ENCODE peak calls at places on chromosome 18, in ten cellular contexts. One of them, this sample, is unnamed. For H3K4me1, the result is how much of the 10 kb centered on the place peaks cover.

GRCh38 chr18:67417864-67418523 is 98.5 kb downstream of the DSEL start:
- DNase-seq in stomach: no peak
- DNase-seq in HCT116: no peak
- DNase-seq in psoas muscle: no peak
- DNase-seq in left lung: no peak
- DNase-seq in CD8-positive, alpha-beta T cell: no peak
- DNase-seq in colonic mucosa: no peak
- DNase-seq in upper lobe of right lung: no peak
- DNase-seq in tibial artery: no peak
- DNase-seq in cardiac muscle cell: no peak
- DNase-seq in this sample: no peak

GRCh38 chr18:7735194-7735593 is 168.1 kb downstream of the PTPRM start:
- DNase-seq in stomach: no peak
- DNase-seq in HCT116: no peak
- DNase-seq in psoas muscle: no peak
- DNase-seq in left lung: no peak
- DNase-seq in CD8-positive, alpha-beta T cell: no peak
- DNase-seq in colonic mucosa: no peak
- DNase-seq in upper lobe of right lung: no peak
- DNase-seq in tibial artery: no peak
- DNase-seq in cardiac muscle cell: no peak
- DNase-seq in this sample: no peak

GRCh38 chr18:55018602-55019001 is 59.3 kb upstream of the CCDC68 start:
- DNase-seq in stomach: no peak
- DNase-seq in HCT116: no peak
- DNase-seq in psoas muscle: no peak
- DNase-seq in left lung: no peak
- DNase-seq in CD8-positive, alpha-beta T cell: no peak
- DNase-seq in colonic mucosa: no peak
- DNase-seq in upper lobe of right lung: no peak
- DNase-seq in tibial artery: no peak
- DNase-seq in cardiac muscle cell: no peak
- DNase-seq in this sample: no peak

GRCh38 chr18:48002933-48003365 is 72.5 kb upstream of the SMAD2 start:
- DNase-seq in stomach: peak
- DNase-seq in HCT116: peak
- DNase-seq in psoas muscle: peak
- DNase-seq in left lung: peak
- DNase-seq in CD8-positive, alpha-beta T cell: no peak
- DNase-seq in colonic mucosa: peak
- DNase-seq in upper lobe of right lung: peak
- DNase-seq in tibial artery: no peak
- DNase-seq in cardiac muscle cell: no peak
- DNase-seq in this sample: no peak

GRCh38 chr18:77897606-77898005 is 648.0 kb downstream of the GALR1 start:
- DNase-seq in stomach: no peak
- DNase-seq in HCT116: no peak
- DNase-seq in psoas muscle: no peak
- DNase-seq in left lung: no peak
- DNase-seq in CD8-positive, alpha-beta T cell: no peak
- DNase-seq in colonic mucosa: no peak
- DNase-seq in upper lobe of right lung: no peak
- DNase-seq in tibial artery: no peak
- DNase-seq in cardiac muscle cell: no peak
- DNase-seq in this sample: no peak

GRCh38 chr18:78735131-78736014 is 244.2 kb upstream of the SALL3 start:
- DNase-seq in stomach: peak
- DNase-seq in HCT116: no peak
- DNase-seq in psoas muscle: no peak
- DNase-seq in left lung: no peak
- DNase-seq in CD8-positive, alpha-beta T cell: no peak
- DNase-seq in colonic mucosa: no peak
- DNase-seq in upper lobe of right lung: no peak
- DNase-seq in tibial artery: no peak
- DNase-seq in cardiac muscle cell: no peak
- DNase-seq in this sample: no peak

GRCh38 chr18:26046419-26047077 is 43.9 kb downstream of the SS18 start:
- DNase-seq in stomach: no peak
- DNase-seq in HCT116: no peak
- DNase-seq in psoas muscle: no peak
- DNase-seq in left lung: no peak
- DNase-seq in CD8-positive, alpha-beta T cell: no peak
- DNase-seq in colonic mucosa: no peak
- DNase-seq in upper lobe of right lung: no peak
- DNase-seq in tibial artery: no peak
- DNase-seq in cardiac muscle cell: no peak
- DNase-seq in this sample: no peak

GRCh38 chr18:45456076-45457066 is 158.9 kb upstream of the SLC14A2 start:
- DNase-seq in stomach: no peak
- DNase-seq in HCT116: no peak
- DNase-seq in psoas muscle: peak
- DNase-seq in left lung: no peak
- DNase-seq in CD8-positive, alpha-beta T cell: no peak
- DNase-seq in colonic mucosa: no peak
- DNase-seq in upper lobe of right lung: no peak
- DNase-seq in tibial artery: peak
- DNase-seq in cardiac muscle cell: no peak
- DNase-seq in this sample: peak

DNA sequence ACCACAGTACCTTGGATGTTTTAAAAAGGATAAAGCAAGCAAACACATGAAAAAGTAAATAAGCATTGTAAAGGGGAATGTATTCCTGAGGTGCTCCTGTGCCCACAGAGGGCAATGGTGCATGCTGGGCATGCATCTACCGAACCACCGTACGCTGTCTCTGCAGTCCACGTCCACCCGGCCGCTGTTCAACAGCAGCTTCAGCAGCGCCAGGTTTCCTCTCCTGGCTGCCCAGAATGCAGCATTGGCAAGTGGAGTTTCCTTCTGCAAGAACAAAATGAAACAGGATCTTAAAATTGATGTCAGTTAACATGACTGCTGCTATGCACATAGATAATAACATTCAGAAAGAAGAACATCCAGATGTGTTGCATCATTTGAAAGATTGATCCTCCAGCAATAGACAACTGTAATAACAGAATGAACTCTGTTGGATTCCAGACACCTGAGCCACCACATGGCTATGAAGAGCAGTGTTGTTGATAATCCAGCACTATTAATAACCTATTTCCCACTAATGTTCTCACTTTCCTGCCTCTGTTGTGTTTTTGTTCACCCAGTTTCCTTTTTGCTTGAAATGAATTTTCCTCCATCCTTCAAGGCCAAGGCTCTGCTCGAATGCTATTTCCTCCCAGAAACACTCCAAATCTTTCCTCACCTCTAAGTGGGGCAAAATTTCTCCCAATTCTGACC is 13.6 kb downstream of the ANKRD29 start:
- DNase-seq in stomach: no peak
- DNase-seq in HCT116: no peak
- DNase-seq in psoas muscle: no peak
- DNase-seq in left lung: no peak
- DNase-seq in CD8-positive, alpha-beta T cell: no peak
- DNase-seq in colonic mucosa: no peak
- DNase-seq in upper lobe of right lung: no peak
- DNase-seq in tibial artery: no peak
- DNase-seq in cardiac muscle cell: no peak
- DNase-seq in this sample: no peak
- H3K4me1 ChIP-seq in stomach: under half
- H3K4me1 ChIP-seq in HCT116: under half
- H3K4me1 ChIP-seq in psoas muscle: under half
- H3K4me1 ChIP-seq in left lung: under half
- H3K4me1 ChIP-seq in CD8-positive, alpha-beta T cell: under half
- H3K4me1 ChIP-seq in colonic mucosa: under half
- H3K4me1 ChIP-seq in upper lobe of right lung: under half
- H3K4me1 ChIP-seq in tibial artery: under half
- H3K4me1 ChIP-seq in cardiac muscle cell: under half
- H3K4me1 ChIP-seq in this sample: under half

DNA sequence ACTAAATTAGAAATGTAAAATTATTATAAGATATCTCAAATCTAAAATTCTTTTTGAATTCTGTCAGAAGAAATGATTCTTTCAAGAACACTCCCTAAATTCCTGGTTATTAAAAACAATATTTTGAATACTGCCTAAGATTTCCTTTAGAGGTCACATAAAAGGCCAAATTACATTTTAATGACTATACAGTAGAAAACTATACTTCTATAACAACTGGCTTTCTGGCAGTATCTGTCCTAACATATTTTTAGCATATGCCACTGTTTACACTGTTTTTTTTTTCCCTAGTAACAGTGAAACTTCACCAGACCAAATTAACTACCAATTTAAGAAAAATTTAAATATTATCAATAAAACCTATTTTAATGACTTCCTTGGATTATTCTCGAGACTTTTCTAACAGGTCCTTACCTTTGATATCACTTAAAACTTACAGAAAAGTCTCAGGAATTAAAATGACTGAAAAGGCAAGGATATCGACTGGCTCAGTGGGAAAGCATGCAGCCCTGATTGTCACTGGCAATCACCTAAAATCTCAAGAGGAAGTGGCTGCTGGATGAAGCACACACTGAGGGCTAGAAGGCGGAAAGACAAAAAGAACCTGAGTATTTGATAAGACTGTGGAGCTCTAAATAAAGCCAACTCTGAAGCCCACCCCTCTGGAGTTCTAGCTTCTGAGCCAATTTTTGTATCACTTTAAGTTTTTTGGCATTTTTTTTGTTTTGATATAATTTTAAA is 59.6 kb downstream of the SPIRE1 start:
- DNase-seq in stomach: no peak
- DNase-seq in HCT116: no peak
- DNase-seq in psoas muscle: no peak
- DNase-seq in left lung: no peak
- DNase-seq in CD8-positive, alpha-beta T cell: no peak
- DNase-seq in colonic mucosa: no peak
- DNase-seq in upper lobe of right lung: no peak
- DNase-seq in tibial artery: no peak
- DNase-seq in cardiac muscle cell: peak
- DNase-seq in this sample: no peak
- H3K4me1 ChIP-seq in stomach: under half
- H3K4me1 ChIP-seq in HCT116: under half
- H3K4me1 ChIP-seq in psoas muscle: under half
- H3K4me1 ChIP-seq in left lung: under half
- H3K4me1 ChIP-seq in CD8-positive, alpha-beta T cell: under half
- H3K4me1 ChIP-seq in colonic mucosa: under half
- H3K4me1 ChIP-seq in upper lobe of right lung: under half
- H3K4me1 ChIP-seq in tibial artery: under half
- H3K4me1 ChIP-seq in cardiac muscle cell: under half
- H3K4me1 ChIP-seq in this sample: half or more

GRCh38 chr18:13614318-13614643 is 112.1 kb downstream of the FAM210A start:
- DNase-seq in stomach: no peak
- DNase-seq in HCT116: no peak
- DNase-seq in psoas muscle: no peak
- DNase-seq in left lung: no peak
- DNase-seq in CD8-positive, alpha-beta T cell: no peak
- DNase-seq in colonic mucosa: no peak
- DNase-seq in upper lobe of right lung: no peak
- DNase-seq in tibial artery: no peak
- DNase-seq in cardiac muscle cell: no peak
- DNase-seq in this sample: no peak

GRCh38 chr18:13616041-13616440 is 110.3 kb downstream of the FAM210A start:
- DNase-seq in stomach: no peak
- DNase-seq in HCT116: no peak
- DNase-seq in psoas muscle: no peak
- DNase-seq in left lung: no peak
- DNase-seq in CD8-positive, alpha-beta T cell: no peak
- DNase-seq in colonic mucosa: no peak
- DNase-seq in upper lobe of right lung: no peak
- DNase-seq in tibial artery: no peak
- DNase-seq in cardiac muscle cell: no peak
- DNase-seq in this sample: no peak

GRCh38 chr18:13614701-13615288 is 111.6 kb downstream of the FAM210A start:
- DNase-seq in stomach: no peak
- DNase-seq in HCT116: no peak
- DNase-seq in psoas muscle: peak
- DNase-seq in left lung: no peak
- DNase-seq in CD8-positive, alpha-beta T cell: peak
- DNase-seq in colonic mucosa: no peak
- DNase-seq in upper lobe of right lung: no peak
- DNase-seq in tibial artery: no peak
- DNase-seq in cardiac muscle cell: no peak
- DNase-seq in this sample: no peak

GRCh38 chr18:13616525-13617035 is 109.8 kb downstream of the FAM210A start:
- DNase-seq in stomach: no peak
- DNase-seq in HCT116: no peak
- DNase-seq in psoas muscle: no peak
- DNase-seq in left lung: no peak
- DNase-seq in CD8-positive, alpha-beta T cell: no peak
- DNase-seq in colonic mucosa: no peak
- DNase-seq in upper lobe of right lung: no peak
- DNase-seq in tibial artery: no peak
- DNase-seq in cardiac muscle cell: no peak
- DNase-seq in this sample: no peak

DNA sequence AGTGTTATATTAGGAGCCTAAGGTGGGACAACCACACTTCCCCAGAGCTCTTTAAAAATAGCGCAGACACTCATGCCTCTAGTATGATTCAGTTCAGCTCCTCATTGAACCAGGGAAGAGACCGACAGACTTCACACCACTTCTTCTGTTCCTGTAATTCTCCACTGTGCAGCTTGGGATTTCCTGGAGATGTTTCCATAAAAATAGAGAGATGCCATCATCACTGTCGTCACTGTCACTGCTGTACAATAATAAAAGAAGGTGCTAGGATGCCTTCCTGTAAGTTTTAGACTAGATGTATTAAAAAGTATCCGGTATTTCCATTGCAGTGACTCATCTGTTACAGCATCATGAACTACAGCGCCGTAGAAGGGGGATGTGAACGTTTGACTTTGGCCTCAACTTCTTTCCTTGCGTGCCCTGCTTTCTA is 110.9 kb downstream of the FAM210A start:
- DNase-seq in stomach: no peak
- DNase-seq in HCT116: no peak
- DNase-seq in psoas muscle: no peak
- DNase-seq in left lung: no peak
- DNase-seq in CD8-positive, alpha-beta T cell: no peak
- DNase-seq in colonic mucosa: no peak
- DNase-seq in upper lobe of right lung: no peak
- DNase-seq in tibial artery: no peak
- DNase-seq in cardiac muscle cell: no peak
- DNase-seq in this sample: no peak
- H3K4me1 ChIP-seq in stomach: under half
- H3K4me1 ChIP-seq in HCT116: under half
- H3K4me1 ChIP-seq in psoas muscle: under half
- H3K4me1 ChIP-seq in left lung: under half
- H3K4me1 ChIP-seq in CD8-positive, alpha-beta T cell: half or more
- H3K4me1 ChIP-seq in colonic mucosa: under half
- H3K4me1 ChIP-seq in upper lobe of right lung: under half
- H3K4me1 ChIP-seq in tibial artery: under half
- H3K4me1 ChIP-seq in cardiac muscle cell: under half
- H3K4me1 ChIP-seq in this sample: under half

DNA sequence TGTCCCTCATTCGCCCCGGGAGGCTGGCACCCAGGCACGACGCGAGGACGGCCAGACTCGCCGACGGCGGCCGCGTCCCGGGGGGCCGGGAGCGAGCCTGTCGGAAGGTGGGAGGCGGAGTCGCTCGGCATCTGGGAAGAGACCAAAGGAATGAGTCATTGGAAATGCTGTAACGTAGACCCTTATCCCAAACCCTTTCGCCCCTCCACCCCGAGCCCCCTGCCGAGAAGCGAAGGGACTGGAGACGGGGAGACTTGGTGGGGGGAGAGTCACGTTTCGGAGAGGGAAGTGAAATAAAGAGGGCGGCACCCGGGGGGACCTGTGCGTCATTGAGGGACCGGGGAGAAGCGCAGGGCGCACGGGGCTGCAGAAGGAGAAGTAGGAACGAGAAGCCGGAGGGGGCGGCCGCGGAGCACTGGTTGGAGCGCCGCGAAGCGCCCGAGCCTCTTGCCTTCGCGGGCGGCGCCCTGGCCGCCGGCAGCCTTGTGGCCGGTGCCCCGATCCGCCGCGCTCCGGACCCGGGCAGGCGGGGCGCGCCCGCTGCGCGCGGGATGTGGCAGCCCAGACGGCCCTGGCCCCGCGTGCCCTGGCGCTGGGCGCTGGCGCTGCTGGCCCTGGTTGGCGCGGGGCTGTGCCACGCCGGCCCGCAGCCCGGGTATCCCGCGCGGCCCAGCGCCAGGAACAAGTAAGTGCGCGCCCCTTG is at the start of gene EMILIN2:
- DNase-seq in stomach: peak
- DNase-seq in HCT116: no peak
- DNase-seq in psoas muscle: peak
- DNase-seq in left lung: peak
- DNase-seq in CD8-positive, alpha-beta T cell: peak
- DNase-seq in colonic mucosa: peak
- DNase-seq in upper lobe of right lung: peak
- DNase-seq in tibial artery: peak
- DNase-seq in cardiac muscle cell: peak
- DNase-seq in this sample: peak
- H3K4me1 ChIP-seq in stomach: under half
- H3K4me1 ChIP-seq in HCT116: under half
- H3K4me1 ChIP-seq in psoas muscle: under half
- H3K4me1 ChIP-seq in left lung: half or more
- H3K4me1 ChIP-seq in CD8-positive, alpha-beta T cell: under half
- H3K4me1 ChIP-seq in colonic mucosa: under half
- H3K4me1 ChIP-seq in upper lobe of right lung: under half
- H3K4me1 ChIP-seq in tibial artery: under half
- H3K4me1 ChIP-seq in cardiac muscle cell: under half
- H3K4me1 ChIP-seq in this sample: under half